ENCODE peak calls at places on chromosomes 13 and 19, in six cellular contexts. T, S, X, R, A and F are unnamed samples.
A peak's percentile ranks its signal among the peaks of the same experiment; 100 is the strongest.

GRCh38 chr13:24921003-24921402 is 157.0 kb downstream of the RNF17 start:
- DNase-seq in T (no peak), X (no peak), A (no peak), S (no peak), R (no peak), F (no peak)

GRCh38 chr19:18999896-19000620 is 33.3 kb downstream of the SUGP2 start:
- DNase-seq in T (peak; percentile 20), R (no peak), X (no peak), S (peak; percentile 10), A (no peak), F (no peak)

GRCh38 chr19:18519962-18520847 is 1.7 kb downstream of the ELL start:
- DNase-seq in X (peak; percentile 60), S (peak; percentile 85), R (peak; percentile 80), A (no peak), T (peak; percentile 80), F (peak; percentile 83)

GRCh38 chr19:39223703-39224279 is 19.7 kb upstream of the SYCN start:
- DNase-seq in A (no peak), X (no peak), T (no peak), S (peak; percentile 19), R (peak; percentile 56), F (no peak)

GRCh38 chr13:28606466-28606865 is 52.5 kb upstream of the POMP start:
- DNase-seq in A (no peak), X (no peak), T (no peak), S (peak; percentile 19), R (no peak), F (no peak)

GRCh38 chr19:16266586-16266942 is 58.1 kb upstream of the KLF2 start:
- DNase-seq in A (no peak), S (no peak), T (no peak), X (no peak), R (no peak), F (no peak)

GRCh38 chr13:30698023-30698422 is 37.3 kb upstream of the ALOX5AP start:
- DNase-seq in T (no peak), R (no peak), S (peak; percentile 81), A (no peak), X (no peak), F (no peak)

GRCh38 chr13:39483326-39483725 is 119.7 kb downstream of the LHFPL6 start:
- DNase-seq in R (no peak), A (no peak), T (no peak), X (no peak), S (peak; percentile 18), F (no peak)

GRCh38 chr19:1837625-1838105 is 10.6 kb downstream of the REXO1 start:
- DNase-seq in T (no peak), R (peak; percentile 76), A (peak; percentile 69), S (no peak), X (no peak), F (no peak)

GRCh38 chr13:100645382-100645781 is 29.2 kb downstream of the TMTC4 start:
- DNase-seq in R (no peak), T (no peak), A (no peak), S (no peak), X (no peak), F (no peak)

GRCh38 chr13:78029891-78030290 is 111.3 kb upstream of the EDNRB start:
- DNase-seq in X (no peak), S (no peak), A (no peak), R (no peak), T (no peak), F (no peak)

GRCh38 chr13:40206241-40207109 is 460.0 kb downstream of the FOXO1 start:
- DNase-seq in A (no peak), S (peak; percentile 7), R (no peak), T (no peak), X (no peak), F (no peak)

GRCh38 chr19:41811036-41811435 is 14.6 kb downstream of the CEACAM3 start:
- DNase-seq in X (peak; percentile 39), R (no peak), T (no peak), S (no peak), A (no peak), F (no peak)

GRCh38 chr13:113493315-113493951 is 2.9 kb upstream of the DCUN1D2 start:
- DNase-seq in X (no peak), T (peak; percentile 87), S (peak; percentile 99), R (no peak), A (no peak), F (no peak)

GRCh38 chr19:55198651-55199050 is 10.7 kb downstream of the PTPRH start:
- DNase-seq in T (no peak), X (no peak), A (no peak), R (no peak), S (no peak), F (no peak)

GRCh38 chr19:45250832-45251451 is at the start of gene MARK4:
- DNase-seq in T (peak; percentile 36), X (peak; percentile 71), S (peak; percentile 34), A (peak; percentile 62), R (peak; percentile 69), F (peak; percentile 78)

GRCh38 chr19:35882074-35882832 is 13.9 kb downstream of the APLP1 start:
- DNase-seq in R (no peak), A (peak; percentile 59), S (peak; percentile 81), X (peak; percentile 39), T (peak; percentile 87), F (no peak)

GRCh38 chr19:13116282-13117175 is at the start of gene TRMT1:
- DNase-seq in T (peak; percentile 93), S (peak; percentile 91), R (peak; percentile 92), A (peak; percentile 91), X (peak; percentile 94), F (peak; percentile 95)

GRCh38 chr19:1069009-1069779 is 2.2 kb downstream of the ARHGAP45 start:
- DNase-seq in A (peak; percentile 54), S (no peak), T (no peak), R (no peak), X (peak; percentile 81), F (peak; percentile 92)

GRCh38 chr13:32941368-32941767 is 74.9 kb upstream of the KL start:
- DNase-seq in R (no peak), T (no peak), A (no peak), S (no peak), X (no peak), F (no peak)

DNA sequence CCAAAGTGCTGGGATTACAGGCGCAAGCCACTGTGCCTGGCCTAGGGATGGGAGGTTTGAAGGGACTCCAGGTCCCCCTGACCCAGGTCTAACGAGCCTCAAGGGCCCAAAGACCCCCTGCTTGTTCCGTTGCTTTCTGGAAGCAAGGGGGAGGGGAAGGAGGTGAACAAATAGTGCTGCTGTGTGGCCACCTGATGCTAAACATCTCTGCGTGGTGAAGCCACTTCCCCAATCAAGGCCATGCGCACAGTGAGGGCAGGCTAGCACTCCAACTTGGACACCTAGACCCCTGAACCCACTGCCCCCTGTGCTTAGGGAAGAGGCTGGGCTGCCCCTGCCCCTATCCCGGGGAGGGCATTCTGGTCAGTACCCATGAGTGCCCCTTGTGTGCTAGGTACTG is 24.0 kb downstream of the CARM1 start:
- DNase-seq in S (no peak), A (no peak), X (no peak), T (no peak), R (no peak), F (no peak)
- H3K27ac ChIP-seq in S (no peak overlapping the region), A (no peak overlapping the region), X (no peak overlapping the region), T (no peak overlapping the region), R (no peak overlapping the region), F (no peak overlapping the region)

GRCh38 chr13:45928843-45929242 is 77.3 kb upstream of the SIAH3 start:
- DNase-seq in X (no peak), A (no peak), R (no peak), S (no peak), T (no peak), F (no peak)

GRCh38 chr13:45921337-45921736 is 69.8 kb upstream of the SIAH3 start:
- DNase-seq in S (no peak), R (no peak), A (no peak), T (no peak), X (no peak), F (no peak)

GRCh38 chr13:45928196-45928595 is 76.6 kb upstream of the SIAH3 start:
- DNase-seq in A (no peak), X (no peak), T (no peak), S (no peak), R (no peak), F (no peak)

GRCh38 chr13:45925151-45925550 is 73.6 kb upstream of the SIAH3 start:
- DNase-seq in A (no peak), X (no peak), R (no peak), T (no peak), S (no peak), F (no peak)
- TF ChIP-seq CTCF in A (no peak), X (no peak), R (peak; percentile 34), T (no peak), S (peak; percentile 21), F (no peak)

GRCh38 chr13:20567881-20568528 is 1.0 kb downstream of the IFT88 start:
- DNase-seq in T (no peak), X (no peak), S (no peak), A (no peak), R (no peak), F (no peak)
- H3K27ac ChIP-seq in T (peak overlapping the region; percentile 85), X (peak overlapping the region; percentile 94), S (peak overlapping the region; percentile 97), A (peak overlapping the region; percentile 96), R (no peak overlapping the region), F (peak overlapping the region; percentile 96)

GRCh38 chr19:31147234-31147633 is 202.0 kb downstream of the TSHZ3 start:
- DNase-seq in R (no peak), S (no peak), X (no peak), A (no peak), T (no peak), F (no peak)
- TF ChIP-seq CTCF in R (no peak), S (no peak), X (no peak), A (no peak), T (no peak), F (no peak)

GRCh38 chr19:7620442-7621412 is 8.6 kb downstream of the XAB2 start:
- DNase-seq in S (no peak), T (no peak), A (no peak), R (no peak), X (no peak), F (peak; percentile 68)
- H3K27ac ChIP-seq in S (no peak overlapping the region), T (no peak overlapping the region), A (no peak overlapping the region), R (no peak overlapping the region), X (no peak overlapping the region), F (peak overlapping the region; percentile 83)

GRCh38 chr19:40714519-40715299 is 2.0 kb downstream of the COQ8B start:
- DNase-seq in X (peak; percentile 95), T (peak; percentile 97), R (peak; percentile 96), S (peak; percentile 89), A (peak; percentile 93), F (peak; percentile 97)
- TF ChIP-seq CTCF in X (no peak), T (no peak), R (no peak), S (peak; percentile 12), A (no peak), F (peak; percentile 7)

DNA sequence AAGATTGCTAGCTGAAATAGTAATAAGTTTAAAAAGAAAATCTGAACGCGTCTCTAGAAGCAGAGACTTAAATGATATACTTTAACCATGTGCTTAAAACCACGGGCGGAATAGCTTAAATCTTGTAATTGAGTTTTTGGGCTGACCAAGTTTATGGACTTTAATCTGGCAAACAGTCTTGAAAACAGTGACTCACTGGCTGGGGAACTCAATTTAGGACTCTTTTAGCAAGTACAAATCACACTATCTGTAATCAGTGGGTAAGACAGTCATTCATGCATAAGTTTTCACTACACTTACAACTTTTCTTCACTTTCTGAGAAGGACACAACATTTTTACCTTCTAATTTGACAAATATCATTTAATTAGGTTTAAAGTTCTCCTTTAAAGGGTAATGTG is 26.8 kb downstream of the ZNF627 start:
- DNase-seq in S (peak; percentile 35), A (no peak), X (no peak), R (no peak), T (no peak), F (no peak)
- H3K27ac ChIP-seq in S (no peak overlapping the region), A (no peak overlapping the region), X (no peak overlapping the region), R (no peak overlapping the region), T (no peak overlapping the region), F (no peak overlapping the region)